ENCODE peak calls at places on chromosomes 6 and 20, in six cellular contexts. W, P, F, V, J and A are unnamed samples.

GRCh38 chr20:60921021-60921622 is 330.9 kb upstream of the CDH4 start:
- DNase-seq in F (no peak), V (peak; percentile 64), P (no peak), J (no peak), W (peak; percentile 32), A (no peak)

GRCh38 chr6:15615837-15616236 is 47.0 kb downstream of the DTNBP1 start:
- DNase-seq in V (no peak), J (no peak), P (no peak), W (no peak), F (no peak), A (no peak)

GRCh38 chr6:109687271-109687721 is 3.7 kb downstream of the AK9 start:
- DNase-seq in F (peak; percentile 88), V (peak; percentile 45), W (no peak), P (peak; percentile 65), J (no peak), A (peak; percentile 93)

GRCh38 chr6:112665114-112665513 is 318.0 kb downstream of the RFPL4B start:
- DNase-seq in F (peak; percentile 34), W (no peak), P (no peak), J (no peak), V (no peak), A (peak; percentile 63)

GRCh38 chr20:23200914-23201313 is 114.8 kb upstream of the CD93 start:
- DNase-seq in P (no peak), J (no peak), F (peak; percentile 70), V (peak; percentile 69), W (no peak), A (peak; percentile 26)

GRCh38 chr20:11686900-11687543 is 230.7 kb upstream of the BTBD3 start:
- DNase-seq in V (peak; percentile 34), P (no peak), J (no peak), F (peak; percentile 25), W (no peak), A (peak; percentile 0)

GRCh38 chr6:137882225-137882961 is 15.3 kb downstream of the TNFAIP3 start:
- DNase-seq in V (no peak), P (no peak), W (no peak), J (peak; percentile 65), F (no peak), A (no peak)

GRCh38 chr20:40459299-40459698 is 229.7 kb downstream of the MAFB start:
- DNase-seq in W (no peak), J (no peak), F (no peak), V (no peak), P (no peak), A (no peak)

GRCh38 chr6:16296061-16296670 is 57.8 kb downstream of the GMPR start:
- DNase-seq in J (no peak), W (no peak), V (no peak), F (no peak), P (no peak), A (no peak)

GRCh38 chr6:90156861-90157260 is 139.8 kb downstream of the BACH2 start:
- DNase-seq in J (peak; percentile 34), W (peak; percentile 27), P (no peak), V (no peak), F (peak; percentile 39), A (no peak)

GRCh38 chr6:32794510-32794909 is 22.3 kb downstream of the HLA-DOB start:
- DNase-seq in W (no peak), F (no peak), V (no peak), P (no peak), J (no peak), A (no peak)

GRCh38 chr20:35561671-35562070 is 19.8 kb downstream of the ERGIC3 start:
- DNase-seq in J (no peak), W (no peak), F (no peak), P (no peak), V (no peak), A (no peak)

GRCh38 chr20:36974660-36975059 is 23.2 kb upstream of the SAMHD1 start:
- DNase-seq in P (no peak), F (no peak), W (no peak), V (no peak), J (peak; percentile 12), A (no peak)

GRCh38 chr20:36971103-36971502 is 19.6 kb upstream of the SAMHD1 start:
- DNase-seq in F (no peak), W (no peak), P (no peak), V (no peak), J (no peak), A (no peak)

GRCh38 chr20:36969478-36970186 is 18.1 kb upstream of the SAMHD1 start:
- DNase-seq in P (no peak), F (no peak), J (no peak), V (no peak), W (peak; percentile 50), A (no peak)

GRCh38 chr20:36975085-36975829 is 23.7 kb upstream of the SAMHD1 start:
- DNase-seq in J (peak; percentile 76), V (no peak), F (no peak), W (peak; percentile 68), P (no peak), A (no peak)
- H3K4me3 ChIP-seq in J (no peak overlapping the region), V (no peak overlapping the region), F (no peak overlapping the region), W (no peak overlapping the region), P (no peak overlapping the region), A (no peak overlapping the region)

DNA sequence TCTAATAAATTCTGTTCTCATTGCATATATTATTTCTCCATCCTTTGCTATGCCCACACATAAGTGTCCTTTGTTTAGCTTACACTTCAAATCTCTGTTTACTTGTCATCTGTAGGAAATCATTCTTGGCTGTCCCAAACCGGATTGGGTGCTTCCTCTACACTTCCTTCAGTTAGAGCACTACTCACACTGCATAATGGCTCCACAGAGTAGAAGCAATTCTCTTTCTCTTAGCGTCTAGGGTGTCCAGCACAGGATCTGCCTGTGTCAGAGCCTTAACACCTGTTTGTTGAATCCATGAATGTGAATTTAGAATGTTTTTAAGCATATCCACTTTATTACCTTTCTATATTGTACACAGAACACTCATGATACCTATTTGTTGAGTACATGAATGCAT is 87.0 kb upstream of the BMP2 start:
- DNase-seq in F (no peak), P (no peak), W (no peak), J (no peak), V (no peak), A (no peak)
- H3K27ac ChIP-seq in F (no peak overlapping the region), P (no peak overlapping the region), W (no peak overlapping the region), J (no peak overlapping the region), V (no peak overlapping the region), A (no peak overlapping the region)

GRCh38 chr20:49983848-49984408 is 1.1 kb downstream of the SNAI1 start:
- DNase-seq in W (no peak), P (no peak), V (no peak), J (no peak), F (no peak), A (no peak)

GRCh38 chr20:49985157-49985556 is 2.4 kb downstream of the SNAI1 start:
- DNase-seq in J (no peak), V (no peak), P (no peak), W (no peak), F (no peak), A (no peak)

GRCh38 chr20:49985617-49986016 is 2.8 kb downstream of the SNAI1 start:
- DNase-seq in V (no peak), W (no peak), F (no peak), J (no peak), P (no peak), A (no peak)

GRCh38 chr20:49983123-49983847 is 505 bp downstream of the SNAI1 start:
- DNase-seq in V (no peak), P (no peak), J (no peak), F (no peak), W (no peak), A (no peak)

DNA sequence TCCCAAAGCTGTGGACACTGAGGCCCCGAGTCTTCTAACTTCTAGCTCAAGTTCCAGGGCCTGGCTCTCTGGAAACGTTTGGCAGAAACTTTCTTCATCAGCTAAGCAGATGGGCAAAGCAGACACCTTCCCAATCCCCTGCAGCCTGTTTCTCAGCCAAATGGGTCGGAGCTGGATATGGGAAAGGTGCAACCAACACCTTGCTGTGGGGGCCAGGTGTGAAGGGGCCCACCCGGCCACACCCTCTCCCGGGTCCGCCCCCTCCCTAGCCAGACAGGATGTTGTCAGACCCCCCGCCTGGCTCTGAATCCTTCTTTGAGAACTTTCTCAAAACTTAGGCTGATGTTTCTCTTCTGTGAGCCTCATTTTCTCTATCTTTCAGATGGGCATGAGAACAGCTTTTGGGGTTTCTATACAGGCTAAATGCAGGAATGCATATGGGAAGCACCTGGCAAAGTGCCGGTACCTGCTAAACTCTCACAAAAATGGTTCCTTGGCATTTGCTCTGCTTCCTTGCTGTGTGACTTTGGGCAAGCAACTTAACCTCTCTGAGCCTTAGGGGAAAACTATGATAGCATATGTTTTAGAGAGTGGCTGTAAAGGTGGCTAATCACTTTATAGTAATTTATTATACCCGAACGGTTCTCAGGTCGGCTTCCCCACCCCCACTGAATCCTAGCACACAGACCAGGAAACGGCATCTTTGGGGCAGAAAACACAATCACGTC is 1.8 kb downstream of the SNAI1 start:
- DNase-seq in V (no peak), F (no peak), P (no peak), J (no peak), W (no peak), A (no peak)
- H3K4me3 ChIP-seq in V (peak overlapping the region; percentile 62), F (no peak overlapping the region), P (peak overlapping the region; percentile 48), J (no peak overlapping the region), W (no peak overlapping the region), A (peak overlapping the region; percentile 97)

DNA sequence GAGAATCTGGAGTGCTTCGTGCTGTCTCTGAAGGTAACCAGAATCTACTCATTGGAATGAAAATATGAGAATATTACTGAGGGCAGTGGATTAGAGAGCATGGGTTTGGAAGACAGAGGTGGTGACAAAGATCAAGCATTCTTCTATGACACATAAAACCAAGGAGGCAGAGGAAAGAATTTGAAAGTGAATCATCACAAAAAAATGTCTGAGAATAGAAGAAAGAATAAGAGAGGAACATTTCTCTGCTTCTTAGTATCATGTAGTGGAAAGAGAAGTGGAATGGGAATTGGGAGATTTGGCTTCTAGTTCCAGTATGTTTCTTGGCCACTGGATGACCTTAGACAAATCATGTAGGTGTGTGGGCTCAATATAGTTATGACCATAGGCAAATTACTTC is 474.0 kb downstream of the TFAP2B start:
- DNase-seq in P (no peak), F (peak; percentile 75), J (no peak), V (no peak), W (no peak), A (peak; percentile 43)
- H3K27ac ChIP-seq in P (no peak overlapping the region), F (no peak overlapping the region), J (no peak overlapping the region), V (no peak overlapping the region), W (no peak overlapping the region), A (peak overlapping the region; percentile 22)

GRCh38 chr6:42103753-42104094 is 38.7 kb downstream of the C6orf132 start:
- DNase-seq in F (no peak), V (no peak), P (no peak), W (no peak), J (no peak), A (no peak)

GRCh38 chr6:42106663-42107023 is 35.8 kb downstream of the C6orf132 start:
- DNase-seq in V (no peak), J (no peak), F (no peak), W (no peak), P (no peak), A (no peak)

GRCh38 chr6:42105714-42106662 is 36.4 kb downstream of the C6orf132 start:
- DNase-seq in P (no peak), F (no peak), J (no peak), V (no peak), W (no peak), A (no peak)

GRCh38 chr6:42104095-42104806 is 38.2 kb downstream of the C6orf132 start:
- DNase-seq in P (peak; percentile 76), W (peak; percentile 73), J (peak; percentile 70), V (peak; percentile 89), F (no peak), A (peak; percentile 32)

GRCh38 chr6:42104807-42105713 is 37.4 kb downstream of the C6orf132 start:
- DNase-seq in P (no peak), J (no peak), W (no peak), V (no peak), F (no peak), A (no peak)
- H3K4me3 ChIP-seq in P (peak overlapping the region; percentile 28), J (peak overlapping the region; percentile 66), W (peak overlapping the region; percentile 69), V (peak overlapping the region; percentile 57), F (no peak overlapping the region), A (peak overlapping the region; percentile 39)